ENCODE peak calls at places on chromosomes 13 and 19, in four cellular contexts. H is heart right ventricle, I is lung, Z is PC-3. O is an unnamed sample.

GRCh38 chr19:15488489-15489226 is 9.4 kb upstream of the PGLYRP2 start:
- DNase-seq in H (no peak), Z (no peak), I (no peak), O (no peak)

GRCh38 chr19:33998739-33999345 is 173.5 kb upstream of the LSM14A start:
- DNase-seq in Z (peak), I (no peak), H (no peak), O (no peak)

GRCh38 chr13:101527130-101527529 is 74.7 kb downstream of the ITGBL1 start:
- DNase-seq in I (no peak), Z (peak), H (no peak), O (peak)

GRCh38 chr13:79637086-79637763 is 156.3 kb downstream of the NDFIP2 start:
- DNase-seq in H (peak), Z (no peak), I (no peak), O (no peak)

GRCh38 chr13:70087247-70087646 is 20.4 kb upstream of the ATXN8OS start:
- DNase-seq in H (no peak), I (no peak), Z (no peak), O (peak)

GRCh38 chr19:4052993-4053422 is 13.7 kb downstream of the ZBTB7A start:
- DNase-seq in H (no peak), Z (peak), I (no peak), O (peak)

GRCh38 chr19:39843919-39844793 is 2.0 kb downstream of the FBL start:
- DNase-seq in I (no peak), Z (peak), H (no peak), O (no peak)

GRCh38 chr13:50227356-50227755 is 212.1 kb downstream of the KCNRG start:
- DNase-seq in I (no peak), H (no peak), Z (no peak), O (no peak)

GRCh38 chr13:110403721-110404120 is 96.6 kb downstream of the COL4A2 start:
- DNase-seq in Z (no peak), I (no peak), H (no peak), O (no peak)

GRCh38 chr13:37618554-37618953 is 20.0 kb upstream of the POSTN start:
- DNase-seq in Z (no peak), H (no peak), I (no peak), O (no peak)

GRCh38 chr13:51201886-51202285 is 20.3 kb upstream of the FAM124A start:
- DNase-seq in H (no peak), Z (no peak), I (no peak), O (no peak)

GRCh38 chr19:39193785-39194184 is 3.0 kb upstream of the NCCRP1 start:
- DNase-seq in I (no peak), H (no peak), Z (no peak), O (no peak)

GRCh38 chr13:47299316-47299715 is 402.5 kb upstream of the HTR2A start:
- DNase-seq in Z (no peak), I (no peak), H (no peak), O (no peak)

GRCh38 chr13:41060723-41061074 is 610 bp upstream of the WBP4 start:
- DNase-seq in H (peak), I (peak), Z (peak), O (peak)
- H3K27ac ChIP-seq in H (peak), I (peak), Z (peak), O (peak)

DNA sequence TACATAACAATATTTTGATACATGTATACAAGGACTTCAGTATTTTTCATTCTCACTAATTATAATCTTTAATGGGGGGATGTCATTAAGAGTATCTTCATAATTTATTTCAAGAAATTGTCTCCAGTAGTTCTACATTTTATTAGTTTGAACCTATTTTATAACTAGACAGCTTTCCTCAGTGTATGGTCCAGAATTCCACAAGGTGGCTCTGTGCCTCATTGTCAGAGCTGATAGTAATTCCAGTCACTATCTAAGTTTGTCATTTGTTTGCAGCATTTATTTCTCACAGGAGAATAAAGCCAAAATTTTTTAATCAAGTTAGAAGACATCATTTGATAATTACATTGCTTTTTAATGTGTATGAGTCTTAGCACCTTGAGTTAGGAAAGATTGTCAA is 1633.0 kb upstream of the PCDH20 start:
- DNase-seq in Z (peak), I (no peak), H (no peak), O (no peak)
- TF ChIP-seq CTCF in Z (peak), I (no peak), H (no peak), O (no peak)

GRCh38 chr19:6058411-6059201 is 51.7 kb downstream of the RFX2 start:
- DNase-seq in H (no peak), I (no peak), Z (no peak), O (no peak)

GRCh38 chr19:6057651-6058365 is 52.5 kb downstream of the RFX2 start:
- DNase-seq in Z (no peak), I (no peak), H (no peak), O (no peak)

GRCh38 chr19:6060600-6061391 is 49.5 kb downstream of the RFX2 start:
- DNase-seq in H (no peak), Z (peak), I (no peak), O (peak)

GRCh38 chr19:6059996-6060599 is 50.2 kb downstream of the RFX2 start:
- DNase-seq in H (no peak), Z (no peak), I (no peak), O (no peak)

GRCh38 chr19:6059396-6059947 is 50.8 kb downstream of the RFX2 start:
- DNase-seq in I (no peak), Z (no peak), H (no peak), O (no peak)
- H3K27ac ChIP-seq in I (no peak), Z (no peak), H (peak), O (no peak)

GRCh38 chr19:14097532-14098151 is 7.1 kb upstream of the SAMD1 start:
- DNase-seq in I (no peak), Z (no peak), H (no peak), O (no peak)
- TF ChIP-seq CTCF in I (no peak), Z (peak), H (peak), O (peak)

GRCh38 chr19:51547397-51548212 is 16.1 kb upstream of the SIGLEC6 start:
- DNase-seq in H (no peak), I (no peak), Z (no peak), O (no peak)
- H3K27ac ChIP-seq in H (no peak), I (no peak), Z (no peak), O (no peak)

O was measured in foreskin keratinocyte.